ENCODE peak calls at places on chromosomes 11 and 22, in four cellular contexts. P is H1, B is trophoblast cell, M is mesenchymal stem cell. X is an unnamed sample.

GRCh38 chr11:66278396-66279091 is 569 bp downstream of the CNIH2 start:
- DNase-seq in P (no peak), B (no peak), M (peak; percentile 52), X (no peak)

GRCh38 chr11:9150501-9150900 is 59.1 kb upstream of the SCUBE2 start:
- DNase-seq in P (peak; percentile 3), B (no peak), M (peak; percentile 81), X (no peak)

GRCh38 chr22:26757496-26757895 is 100.1 kb downstream of the MIAT start:
- DNase-seq in B (no peak), P (no peak), M (no peak), X (no peak)

GRCh38 chr11:45178890-45179663 is 32.6 kb downstream of the PRDM11 start:
- DNase-seq in P (no peak), B (no peak), M (peak; percentile 68), X (no peak)

GRCh38 chr11:73312806-73313403 is 4.8 kb downstream of the ARHGEF17 start:
- DNase-seq in B (no peak), P (no peak), M (peak; percentile 54), X (no peak)

GRCh38 chr11:124150684-124151083 is 32.5 kb upstream of the OR10D3 start:
- DNase-seq in M (no peak), B (no peak), P (no peak), X (no peak)

GRCh38 chr22:25898707-25899365 is 156.8 kb downstream of the MYO18B start:
- DNase-seq in B (no peak), P (peak; percentile 54), M (no peak), X (peak; percentile 9)

GRCh38 chr11:125300791-125301218 is 136.3 kb downstream of the PKNOX2 start:
- DNase-seq in M (peak; percentile 73), B (peak; percentile 92), P (no peak), X (no peak)

GRCh38 chr11:69730500-69730899 is 26.7 kb upstream of the FGF19 start:
- DNase-seq in B (no peak), P (no peak), M (no peak), X (no peak)

GRCh38 chr11:125036933-125037332 is 26.2 kb upstream of the SLC37A2 start:
- DNase-seq in M (peak; percentile 82), P (no peak), B (no peak), X (no peak)

GRCh38 chr22:45496451-45496941 is 6.2 kb upstream of the FBLN1 start:
- DNase-seq in P (no peak), M (peak; percentile 53), B (no peak), X (no peak)

GRCh38 chr11:6962673-6963072 is 36.4 kb downstream of the ZNF215 start:
- DNase-seq in P (no peak), M (no peak), B (no peak), X (no peak)

GRCh38 chr22:23684051-23684450 is 6.8 kb upstream of the RGL4 start:
- DNase-seq in P (no peak), B (no peak), M (no peak), X (no peak)

GRCh38 chr11:94809251-94809650 is 41.1 kb downstream of the AMOTL1 start:
- DNase-seq in M (peak; percentile 89), P (no peak), B (peak; percentile 86), X (no peak)

GRCh38 chr11:115518983-115519382 is 14.8 kb upstream of the CADM1 start:
- DNase-seq in B (no peak), M (no peak), P (no peak), X (no peak)

GRCh38 chr11:12224537-12224893 is 114.1 kb downstream of the MICAL2 start:
- DNase-seq in B (peak; percentile 97), P (no peak), M (no peak), X (no peak)

GRCh38 chr22:44884968-44885805 is 124.6 kb downstream of the PHF21B start:
- DNase-seq in P (no peak), B (no peak), M (no peak), X (no peak)

GRCh38 chr11:46240371-46240770 is 37.1 kb upstream of the CREB3L1 start:
- DNase-seq in B (no peak), P (no peak), M (peak; percentile 28), X (no peak)

GRCh38 chr11:134152692-134153091 is 71.1 kb downstream of the NCAPD3 start:
- DNase-seq in P (no peak), M (no peak), B (no peak), X (no peak)

GRCh38 chr11:124518900-124519541 is 24.4 kb downstream of the OR8B12 start:
- DNase-seq in M (no peak), P (no peak), B (no peak), X (no peak)

GRCh38 chr11:114197799-114198500 is 98.2 kb upstream of the NNMT start:
- DNase-seq in P (no peak), B (no peak), M (peak; percentile 82), X (no peak)

GRCh38 chr11:6587360-6587953 is 16.0 kb downstream of the RRP8 start:
- DNase-seq in B (no peak), M (no peak), P (peak; percentile 43), X (no peak)

GRCh38 chr11:44958165-44958564 is 7.5 kb upstream of the TP53I11 start:
- DNase-seq in M (no peak), P (no peak), B (no peak), X (no peak)

GRCh38 chr11:12592283-12592682 is 81.9 kb upstream of the TEAD1 start:
- DNase-seq in P (no peak), M (no peak), B (no peak), X (no peak)

GRCh38 chr11:117230981-117231636 is 764 bp downstream of the PCSK7 start:
- DNase-seq in B (no peak), P (no peak), M (no peak), X (no peak)

GRCh38 chr22:20576445-20576816 is 69.0 kb downstream of the MED15 start:
- DNase-seq in M (no peak), P (no peak), B (no peak), X (no peak)

GRCh38 chr11:119120639-119121007 is 757 bp upstream of the HINFP start:
- DNase-seq in P (no peak), B (no peak), M (no peak), X (peak; percentile 24)

GRCh38 chr22:44225091-44225689 is 44.5 kb downstream of the PARVG start:
- DNase-seq in B (no peak), P (peak; percentile 31), M (no peak), X (no peak)

GRCh38 chr11:133078591-133079179 is 453.6 kb downstream of the OPCML start:
- DNase-seq in P (peak; percentile 82), B (no peak), M (peak; percentile 14), X (peak; percentile 58)

GRCh38 chr22:49215840-49216239 is 611.8 kb downstream of the BRD1 start:
- DNase-seq in B (no peak), P (no peak), M (no peak), X (no peak)

GRCh38 chr11:57214494-57214893 is 22.6 kb downstream of the APLNR start:
- DNase-seq in M (peak; percentile 54), P (no peak), B (peak; percentile 13), X (no peak)

GRCh38 chr11:1770528-1770927 is 6.8 kb upstream of the CTSD start:
- DNase-seq in M (peak; percentile 35), P (no peak), B (no peak), X (no peak)

GRCh38 chr22:28711341-28711740 is 30.3 kb downstream of the CHEK2 start:
- DNase-seq in B (no peak), M (no peak), P (no peak), X (no peak)

GRCh38 chr11:72298931-72299330 is 55.0 kb upstream of the PHOX2A start:
- DNase-seq in B (no peak), M (no peak), P (no peak), X (no peak)

GRCh38 chr11:29448246-29448877 is 568.5 kb downstream of the KCNA4 start:
- DNase-seq in P (no peak), M (peak; percentile 17), B (no peak), X (peak; percentile 23)

GRCh38 chr22:48981671-48982070 is 846.0 kb downstream of the BRD1 start:
- DNase-seq in M (no peak), B (no peak), P (no peak), X (no peak)

GRCh38 chr22:42803454-42803853 is 53.6 kb downstream of the ARFGAP3 start:
- DNase-seq in P (no peak), B (no peak), M (no peak), X (no peak)

DNA sequence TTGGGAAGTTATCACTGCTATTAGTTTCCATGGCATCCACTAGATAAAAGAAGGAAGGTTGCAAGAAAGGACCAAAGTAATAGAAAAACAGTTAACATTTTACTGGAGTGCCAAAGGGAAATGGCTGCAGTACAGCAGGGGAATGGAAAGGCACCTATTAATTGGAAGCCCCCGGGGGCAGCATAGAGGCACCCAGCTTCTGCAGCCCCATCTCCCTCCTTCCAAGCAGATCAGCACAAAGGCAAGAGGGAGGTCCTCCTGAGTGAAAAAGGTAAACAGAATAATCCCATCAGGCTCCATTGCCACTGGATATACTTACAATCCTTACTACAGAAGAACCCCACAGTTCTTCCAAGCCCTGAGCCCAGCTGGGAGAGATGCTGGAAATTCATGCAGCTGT is 887.1 kb downstream of the DLG2 start:
- DNase-seq in B (no peak), M (no peak), P (no peak), X (no peak)
- H2BK12ac ChIP-seq in B (no peak overlapping the region), M (no peak overlapping the region), P (no peak overlapping the region), X (no peak overlapping the region)

DNA sequence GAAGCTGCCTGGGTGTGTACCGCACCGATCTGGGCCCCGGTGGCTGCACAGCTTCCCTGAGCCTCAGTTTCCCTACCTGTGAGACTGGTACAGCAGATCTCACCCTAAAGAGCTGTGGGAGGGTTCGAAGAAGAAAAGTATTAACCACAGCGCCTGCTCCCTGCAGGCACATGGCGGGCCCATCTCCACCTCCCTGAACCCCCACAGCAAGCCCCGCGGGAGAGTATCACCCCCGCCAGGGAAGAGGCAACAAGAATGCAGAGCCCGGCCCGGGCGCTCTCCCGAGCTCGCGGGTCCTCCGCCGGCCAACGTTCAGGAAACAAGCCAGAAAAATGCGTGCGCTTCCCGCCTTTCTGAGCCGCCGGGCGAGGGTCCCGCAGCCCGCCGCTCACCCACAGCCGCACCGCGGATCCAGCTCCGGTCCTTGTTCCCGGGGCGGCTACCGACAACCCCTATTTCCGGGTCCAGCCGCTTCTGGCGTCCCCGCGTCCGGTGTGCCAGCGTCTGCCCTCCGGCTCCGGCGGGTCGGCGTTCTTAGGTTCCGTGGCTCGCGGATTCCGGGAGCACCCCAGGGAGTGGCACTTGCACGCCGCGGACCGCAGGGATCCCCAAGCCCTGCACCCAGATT is at the start of gene TOP3B:
- DNase-seq in M (peak; percentile 74), P (peak; percentile 88), B (peak; percentile 63), X (peak; percentile 65)
- H3K4me3 ChIP-seq in M (peak within 1 kb of the TSS; percentile 99), P (peak within 1 kb of the TSS; percentile 98), B (peak within 1 kb of the TSS; percentile 88), X (peak within 1 kb of the TSS; percentile 91)

DNA sequence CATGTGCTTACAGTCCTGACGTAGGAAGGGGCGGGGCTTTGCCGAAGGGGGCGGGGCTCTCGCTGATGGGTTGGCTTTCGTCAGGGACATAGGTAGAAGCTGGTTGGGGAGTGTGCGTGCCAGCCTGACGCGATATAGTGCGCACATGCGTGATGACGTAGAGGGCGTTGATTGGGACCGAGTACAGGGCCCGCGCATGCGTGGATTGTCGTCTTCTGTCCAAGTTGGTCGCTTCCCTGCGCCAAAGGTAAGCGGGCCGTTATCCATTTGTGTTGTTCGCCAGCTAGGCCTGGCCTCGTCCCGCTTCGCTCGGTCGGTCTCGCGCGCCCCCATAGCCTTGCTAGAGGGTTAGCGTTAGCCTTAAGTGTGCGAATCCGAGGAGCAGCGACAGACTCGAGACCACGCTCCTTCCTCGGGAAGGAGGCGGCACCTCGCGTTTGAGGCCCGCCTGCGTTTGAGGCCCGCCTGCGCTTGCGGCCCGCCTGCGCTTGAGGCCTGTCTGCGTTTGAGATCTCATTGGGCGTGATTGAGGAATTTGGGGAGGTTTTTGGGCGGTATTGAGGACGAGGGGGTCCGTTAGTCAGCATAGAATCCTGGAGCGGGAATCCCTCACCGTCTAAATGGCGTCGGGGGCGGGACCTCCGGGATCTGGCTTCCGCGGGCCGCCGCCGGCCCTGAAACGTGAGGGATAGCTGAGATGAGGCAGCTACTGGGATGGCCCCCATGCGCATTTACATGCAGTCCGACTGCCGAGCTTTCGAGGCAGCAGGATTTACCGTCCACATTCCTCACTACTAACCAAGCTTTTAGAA is at the start of gene XRCC6:
- DNase-seq in B (peak; percentile 100), M (peak; percentile 99), P (peak; percentile 100), X (peak; percentile 100)
- H2BK12ac ChIP-seq in B (no peak within 1 kb of the TSS), M (peak within 1 kb of the TSS; percentile 7), P (peak within 1 kb of the TSS; percentile 90), X (peak within 1 kb of the TSS; percentile 63)

GRCh38 chr11:130396965-130397364 is 31.4 kb downstream of the ADAMTS8 start:
- DNase-seq in M (no peak), B (no peak), P (no peak), X (no peak)
- H3K4me3 ChIP-seq in M (no peak overlapping the region), B (no peak overlapping the region), P (no peak overlapping the region), X (no peak overlapping the region)